ENCODE peak calls at places on chromosomes 3 and 15, in six cellular contexts. A, H, C, Q, X and B are unnamed samples.

GRCh38 chr15:51341366-51342248 is at the start of gene GLDN:
- DNase-seq in A (no peak), H (peak), C (no peak), Q (no peak), X (peak), B (peak)

GRCh38 chr15:99651023-99651807 is 82.0 kb downstream of the LYSMD4 start:
- DNase-seq in A (peak), H (no peak), C (peak), Q (no peak), X (no peak), B (no peak)

GRCh38 chr3:189249987-189250386 is 78.2 kb downstream of the TPRG1 start:
- DNase-seq in A (no peak), H (no peak), C (no peak), Q (no peak), X (peak), B (no peak)

GRCh38 chr3:129112308-129113052 is 9.1 kb downstream of the RAB43 start:
- DNase-seq in A (no peak), H (no peak), C (no peak), Q (no peak), X (no peak), B (no peak)

GRCh38 chr3:146200461-146201220 is 39.7 kb upstream of the PLOD2 start:
- DNase-seq in A (no peak), H (no peak), C (no peak), Q (no peak), X (no peak), B (no peak)

GRCh38 chr15:92018535-92019239 is 165.2 kb downstream of the SLCO3A1 start:
- DNase-seq in A (no peak), H (no peak), C (no peak), Q (no peak), X (no peak), B (no peak)

GRCh38 chr15:95511680-95512079 is 818.8 kb upstream of the NR2F2 start:
- DNase-seq in A (no peak), H (no peak), C (peak), Q (no peak), X (no peak), B (no peak)

GRCh38 chr3:9397911-9398714 is 698 bp downstream of the SETD5 start:
- DNase-seq in A (no peak), H (peak), C (peak), Q (peak), X (peak), B (no peak)

GRCh38 chr15:51314391-51315337 is 23.7 kb downstream of the CYP19A1 start:
- DNase-seq in A (no peak), H (no peak), C (no peak), Q (no peak), X (no peak), B (no peak)

GRCh38 chr3:44076221-44076829 is 165.4 kb upstream of the TOPAZ1 start:
- DNase-seq in A (no peak), H (peak), C (no peak), Q (no peak), X (peak), B (no peak)

GRCh38 chr3:38323060-38323459 is 23.5 kb upstream of the XYLB start:
- DNase-seq in A (no peak), H (no peak), C (no peak), Q (no peak), X (no peak), B (no peak)

GRCh38 chr15:31399544-31400171 is 73.0 kb downstream of the KLF13 start:
- DNase-seq in A (peak), H (peak), C (peak), Q (no peak), X (no peak), B (no peak)

GRCh38 chr3:42827654-42828053 is 18.4 kb downstream of the ACKR2 start:
- DNase-seq in A (no peak), H (no peak), C (no peak), Q (no peak), X (no peak), B (no peak)

GRCh38 chr3:161266731-161267150 is 45.6 kb downstream of the NMD3 start:
- DNase-seq in A (peak), H (no peak), C (peak), Q (no peak), X (no peak), B (no peak)

GRCh38 chr3:70550723-70551319 is 238.4 kb upstream of the MDFIC2 start:
- DNase-seq in A (no peak), H (peak), C (peak), Q (peak), X (peak), B (peak)

GRCh38 chr3:8420613-8421012 is 81.0 kb upstream of the LMCD1 start:
- DNase-seq in A (no peak), H (no peak), C (no peak), Q (no peak), X (no peak), B (no peak)

GRCh38 chr3:108877906-108878305 is 55.3 kb downstream of the TRAT1 start:
- DNase-seq in A (no peak), H (no peak), C (no peak), Q (no peak), X (no peak), B (no peak)

GRCh38 chr3:116863842-116864626 is 154.5 kb downstream of the TUSC7 start:
- DNase-seq in A (peak), H (no peak), C (peak), Q (no peak), X (peak), B (peak)

GRCh38 chr3:18730491-18730890 is 305.4 kb upstream of the SATB1 start:
- DNase-seq in A (no peak), H (no peak), C (no peak), Q (no peak), X (no peak), B (no peak)

GRCh38 chr3:176167272-176167671 is 1030.0 kb downstream of the TBL1XR1 start:
- DNase-seq in A (no peak), H (no peak), C (no peak), Q (no peak), X (no peak), B (no peak)

GRCh38 chr3:120093119-120093922 is 926 bp downstream of the GSK3B start:
- DNase-seq in A (no peak), H (no peak), C (peak), Q (peak), X (peak), B (no peak)

GRCh38 chr15:71011503-71012155 is 103.6 kb upstream of the THSD4 start:
- DNase-seq in A (peak), H (no peak), C (peak), Q (no peak), X (peak), B (peak)

GRCh38 chr15:79370716-79371115 is 59.8 kb downstream of the TMED3 start:
- DNase-seq in A (peak), H (no peak), C (no peak), Q (no peak), X (no peak), B (no peak)

GRCh38 chr15:49273734-49274318 is 103.8 kb downstream of the GALK2 start:
- DNase-seq in A (no peak), H (no peak), C (no peak), Q (no peak), X (no peak), B (no peak)

GRCh38 chr15:41980654-41981323 is 8.4 kb upstream of the EHD4 start:
- DNase-seq in A (no peak), H (peak), C (no peak), Q (no peak), X (no peak), B (no peak)

GRCh38 chr3:143895805-143896204 is 47.5 kb upstream of the SLC9A9 start:
- DNase-seq in A (peak), H (no peak), C (peak), Q (no peak), X (peak), B (no peak)

GRCh38 chr3:127034990-127035652 is 52.2 kb downstream of the PLXNA1 start:
- DNase-seq in A (no peak), H (no peak), C (no peak), Q (no peak), X (no peak), B (no peak)

GRCh38 chr15:62906627-62907026 is 135.9 kb upstream of the TPM1 start:
- DNase-seq in A (no peak), H (no peak), C (no peak), Q (no peak), X (no peak), B (no peak)

GRCh38 chr3:179063945-179064560 is 7.6 kb downstream of the ZMAT3 start:
- DNase-seq in A (no peak), H (no peak), C (peak), Q (no peak), X (no peak), B (no peak)